ENCODE peak calls at places on chromosome 13, in five cellular contexts. Y is Jurkat, Clone E6-1; P is NCI-H1092 treated with DMSO at 0.1 percent for 48 hours; L is activated CD4-positive, alpha-beta T cell treated with anti-CD3 and anti-CD28 coated beads, Interleukin-2, amount 50 U/mL, for 4 hours; R is anterior cingulate cortex. W is an unnamed sample.

GRCh38 chr13:95447766-95448165 is 104.8 kb upstream of the CLDN10 start:
- DNase-seq in Y (peak), P (no peak), L (no peak), R (no peak), W (no peak)

GRCh38 chr13:25111557-25111956 is 15.6 kb downstream of the PABPC3 start:
- DNase-seq in Y (no peak), P (no peak), L (no peak), R (no peak), W (peak)

GRCh38 chr13:54144809-54145208 is 1116.2 kb downstream of the OLFM4 start:
- DNase-seq in Y (no peak), P (no peak), L (no peak), R (no peak), W (no peak)

GRCh38 chr13:79647518-79647917 is 166.6 kb downstream of the NDFIP2 start:
- DNase-seq in Y (no peak), P (no peak), L (no peak), R (no peak), W (no peak)

GRCh38 chr13:62512194-62513141 is 1096.8 kb upstream of the PCDH20 start:
- DNase-seq in Y (peak), P (peak), L (no peak), R (no peak), W (peak)

GRCh38 chr13:70490320-70490935 is 382.2 kb upstream of the KLHL1 start:
- DNase-seq in Y (no peak), P (no peak), L (no peak), R (no peak), W (no peak)

GRCh38 chr13:61286148-61286745 is 129.4 kb downstream of the PCDH20 start:
- DNase-seq in Y (peak), P (no peak), L (no peak), R (no peak), W (no peak)

GRCh38 chr13:113022391-113023216 is 53.6 kb downstream of the MCF2L start:
- DNase-seq in Y (no peak), P (no peak), L (no peak), R (no peak), W (no peak)

GRCh38 chr13:44236370-44236769 is 137.3 kb upstream of the SERP2 start:
- DNase-seq in Y (no peak), P (no peak), L (no peak), R (no peak), W (no peak)

GRCh38 chr13:33322474-33322827 is 36.9 kb upstream of the STARD13 start:
- DNase-seq in Y (no peak), P (no peak), L (no peak), R (no peak), W (no peak)

GRCh38 chr13:60351326-60351725 is 45.7 kb upstream of the TDRD3 start:
- DNase-seq in Y (no peak), P (no peak), L (no peak), R (no peak), W (peak)

GRCh38 chr13:25806304-25806974 is 245.4 kb downstream of the SHISA2 start:
- DNase-seq in Y (peak), P (no peak), L (no peak), R (no peak), W (peak)

GRCh38 chr13:46172531-46172991 is 9.4 kb downstream of the LCP1 start:
- DNase-seq in Y (peak), P (no peak), L (peak), R (no peak), W (peak)

GRCh38 chr13:35392768-35393167 is 83.7 kb downstream of the MAB21L1 start:
- DNase-seq in Y (no peak), P (no peak), L (no peak), R (no peak), W (no peak)

W was measured in A172.